ENCODE peak calls at places on chromosome 21, in six cellular contexts. P is left ventricle myocardium superior, K is astrocyte, U is EL, C is stromal cell of bone marrow, T is hippocampal formation. Y is an unnamed sample.

GRCh38 chr21:45588861-45589491 is 46.7 kb upstream of the SLC19A1 start:
- DNase-seq in P (no peak), K (no peak), U (no peak), C (no peak), T (no peak), Y (peak; percentile 4)

GRCh38 chr21:44892536-44893277 is 19.2 kb upstream of the PTTG1IP start:
- DNase-seq in P (peak; percentile 86), K (no peak), U (peak; percentile 44), C (no peak), T (no peak), Y (peak; percentile 73)

GRCh38 chr21:28111151-28111619 is 881.5 kb downstream of the LTN1 start:
- DNase-seq in P (peak; percentile 46), K (peak; percentile 83), U (peak; percentile 64), C (peak; percentile 82), T (no peak), Y (peak; percentile 83)

GRCh38 chr21:31293986-31294385 is 50.1 kb downstream of the TIAM1 start:
- DNase-seq in P (no peak), K (peak; percentile 96), U (peak; percentile 82), C (peak; percentile 82), T (no peak), Y (no peak)

GRCh38 chr21:19256934-19257660 is 853.5 kb upstream of the TMPRSS15 start:
- DNase-seq in P (peak; percentile 47), K (no peak), U (no peak), C (no peak), T (no peak), Y (no peak)

GRCh38 chr21:38859852-38860251 is 54.1 kb downstream of the ETS2 start:
- DNase-seq in P (no peak), K (no peak), U (no peak), C (no peak), T (no peak), Y (no peak)

GRCh38 chr21:34691396-34692032 is 22.7 kb downstream of the CLIC6 start:
- DNase-seq in P (no peak), K (no peak), U (no peak), C (no peak), T (no peak), Y (no peak)

GRCh38 chr21:25638634-25639166 is 358 bp upstream of the JAM2 start:
- DNase-seq in P (no peak), K (no peak), U (no peak), C (no peak), T (no peak), Y (no peak)

GRCh38 chr21:32492376-32492775 is 79.9 kb downstream of the EVA1C start:
- DNase-seq in P (no peak), K (no peak), U (no peak), C (no peak), T (no peak), Y (no peak)

GRCh38 chr21:37580690-37581089 is 214.1 kb downstream of the DYRK1A start:
- DNase-seq in P (no peak), K (no peak), U (no peak), C (no peak), T (no peak), Y (no peak)

GRCh38 chr21:16454371-16454770 is 724.6 kb downstream of the USP25 start:
- DNase-seq in P (no peak), K (no peak), U (no peak), C (no peak), T (no peak), Y (no peak)

GRCh38 chr21:28427356-28428022 is 565.2 kb downstream of the LTN1 start:
- DNase-seq in P (no peak), K (peak; percentile 76), U (peak; percentile 90), C (no peak), T (no peak), Y (no peak)